ENCODE peak calls at places on chromosomes 4 and X, in eight cellular contexts. B is neural crest cell; M is fibroblast of lung; S is cardiac fibroblast; U is activated CD4-positive, alpha-beta T cell treated with anti-CD3 and anti-CD28 coated beads for 48 hours; L is pulmonary artery endothelial cell; I is iPS-NIHi11; W is stimulated activated CD8-positive, alpha-beta memory T cell treated with anti-CD3 and anti-CD28 coated beads, Interleukin-7, amount 100 ng/mL, for 1 hour. E is an unnamed sample.

GRCh38 chrX:3295731-3296130 is 50.7 kb downstream of the MXRA5 start:
- DNase-seq in B (peak; percentile 16), M (no peak), S (peak; percentile 6), U (peak; percentile 2), L (no peak), I (peak; percentile 63), W (no peak), E (peak; percentile 8)

GRCh38 chrX:148310402-148311200 is 189.8 kb upstream of the AFF2 start:
- DNase-seq in B (no peak), M (no peak), S (no peak), U (peak; percentile 56), L (no peak), I (no peak), W (peak; percentile 5), E (peak; percentile 63)

GRCh38 chrX:47380268-47380667 is 9.9 kb downstream of the ZNF157 start:
- DNase-seq in B (no peak), M (no peak), S (no peak), U (peak; percentile 53), L (no peak), I (no peak), W (no peak), E (peak; percentile 66)

GRCh38 chr4:164621886-164622521 is 131.9 kb upstream of the SMIM31 start:
- DNase-seq in B (no peak), M (no peak), S (no peak), U (no peak), L (no peak), I (no peak), W (no peak), E (no peak)

GRCh38 chr4:158809611-158810486 is 41.0 kb downstream of the FNIP2 start:
- DNase-seq in B (no peak), M (peak; percentile 58), S (peak; percentile 89), U (no peak), L (peak; percentile 13), I (no peak), W (no peak), E (no peak)

GRCh38 chrX:52424658-52425057 is 55.8 kb downstream of the XAGE2 start:
- DNase-seq in B (no peak), M (peak; percentile 28), S (peak; percentile 67), U (no peak), L (no peak), I (no peak), W (no peak), E (no peak)

GRCh38 chr4:52868138-52868537 is 6.0 kb downstream of the RASL11B start:
- DNase-seq in B (no peak), M (no peak), S (no peak), U (no peak), L (no peak), I (peak; percentile 40), W (no peak), E (no peak)

GRCh38 chr4:27787195-27787594 is 926.6 kb downstream of the STIM2 start:
- DNase-seq in B (no peak), M (no peak), S (no peak), U (no peak), L (no peak), I (no peak), W (no peak), E (no peak)

GRCh38 chr4:184688447-184688846 is 38.9 kb downstream of the PRIMPOL start:
- DNase-seq in B (no peak), M (peak; percentile 68), S (peak; percentile 94), U (peak; percentile 59), L (peak; percentile 93), I (peak; percentile 71), W (no peak), E (peak; percentile 61)

GRCh38 chr4:42309571-42310260 is 87.6 kb upstream of the SHISA3 start:
- DNase-seq in B (no peak), M (peak; percentile 54), S (no peak), U (no peak), L (no peak), I (no peak), W (no peak), E (no peak)